ENCODE peak calls at places on chromosome 4, in ten cellular contexts. H, O, G, X, I, U, B, D, W and C are unnamed samples.

GRCh38 chr4:75511841-75512240 is 2.4 kb downstream of the RCHY1 start:
- DNase-seq in U (no peak), X (no peak), I (no peak), H (no peak), O (no peak), G (no peak), D (no peak), W (no peak), B (no peak), C (no peak)

GRCh38 chr4:123127218-123127617 is 204.8 kb upstream of the NUDT6 start:
- DNase-seq in U (no peak), O (no peak), H (no peak), B (no peak), D (no peak), G (no peak), X (no peak), W (no peak), I (no peak), C (no peak)

GRCh38 chr4:4397441-4397819 is 10.5 kb downstream of the NSG1 start:
- DNase-seq in U (no peak), O (no peak), H (no peak), G (no peak), W (no peak), I (no peak), B (no peak), X (no peak), D (no peak), C (no peak)

GRCh38 chr4:10521386-10521785 is 64.2 kb upstream of the ZNF518B start:
- DNase-seq in D (no peak), H (no peak), G (no peak), O (no peak), B (no peak), W (no peak), I (no peak), X (no peak), U (no peak), C (no peak)

GRCh38 chr4:81260443-81261102 is 45.6 kb upstream of the PRKG2 start:
- DNase-seq in O (no peak), D (no peak), I (no peak), U (no peak), X (no peak), H (no peak), W (peak; percentile 9), G (no peak), B (no peak), C (no peak)

GRCh38 chr4:41204400-41204978 is 9.9 kb downstream of the APBB2 start:
- DNase-seq in B (no peak), U (peak; percentile 44), O (peak; percentile 9), X (no peak), H (no peak), D (no peak), I (peak; percentile 52), G (peak; percentile 30), W (no peak), C (no peak)

GRCh38 chr4:8771258-8771590 is 100.4 kb downstream of the HMX1 start:
- DNase-seq in I (no peak), G (no peak), O (no peak), U (no peak), B (no peak), H (peak; percentile 56), W (no peak), X (no peak), D (no peak), C (no peak)

GRCh38 chr4:88148560-88148959 is 9.9 kb downstream of the ABCG2 start:
- DNase-seq in W (no peak), X (no peak), O (no peak), H (no peak), U (no peak), G (no peak), I (no peak), B (no peak), D (no peak), C (no peak)

GRCh38 chr4:174658246-174658645 is 136.0 kb upstream of the HPGD start:
- DNase-seq in D (no peak), I (no peak), U (no peak), X (no peak), G (no peak), W (no peak), O (no peak), B (no peak), H (no peak), C (no peak)

GRCh38 chr4:182246401-182247205 is 3.4 kb downstream of the TENM3 start:
- DNase-seq in O (no peak), G (no peak), U (no peak), I (no peak), D (no peak), B (peak; percentile 82), H (no peak), X (no peak), W (no peak), C (no peak)

GRCh38 chr4:152556814-152557213 is 20.9 kb upstream of the FBXW7 start:
- DNase-seq in H (no peak), X (no peak), W (no peak), D (no peak), O (no peak), G (no peak), B (no peak), I (no peak), U (no peak), C (no peak)
- TF ChIP-seq CTCF in H (no peak), X (no peak), W (no peak), D (no peak), O (no peak), G (no peak), B (no peak), I (no peak), U (no peak), C (no peak)

GRCh38 chr4:6782147-6782845 is at the start of gene KIAA0232:
- DNase-seq in X (peak; percentile 91), W (peak; percentile 96), O (peak; percentile 91), D (peak; percentile 97), I (peak; percentile 94), G (peak; percentile 68), B (no peak), U (peak; percentile 93), H (peak; percentile 95), C (peak; percentile 82)

GRCh38 chr4:6781561-6781960 is 966 bp upstream of the KIAA0232 start:
- DNase-seq in H (no peak), B (no peak), I (no peak), G (no peak), O (no peak), W (no peak), U (no peak), X (no peak), D (no peak), C (no peak)

GRCh38 chr4:6782846-6783110 is 251 bp downstream of the KIAA0232 start:
- DNase-seq in G (no peak), W (no peak), I (no peak), D (no peak), B (no peak), H (no peak), X (no peak), O (no peak), U (no peak), C (no peak)

GRCh38 chr4:6785572-6785925 is 3.0 kb downstream of the KIAA0232 start:
- DNase-seq in B (peak; percentile 7), O (no peak), W (no peak), I (no peak), G (no peak), H (no peak), X (no peak), D (no peak), U (no peak), C (no peak)

DNA sequence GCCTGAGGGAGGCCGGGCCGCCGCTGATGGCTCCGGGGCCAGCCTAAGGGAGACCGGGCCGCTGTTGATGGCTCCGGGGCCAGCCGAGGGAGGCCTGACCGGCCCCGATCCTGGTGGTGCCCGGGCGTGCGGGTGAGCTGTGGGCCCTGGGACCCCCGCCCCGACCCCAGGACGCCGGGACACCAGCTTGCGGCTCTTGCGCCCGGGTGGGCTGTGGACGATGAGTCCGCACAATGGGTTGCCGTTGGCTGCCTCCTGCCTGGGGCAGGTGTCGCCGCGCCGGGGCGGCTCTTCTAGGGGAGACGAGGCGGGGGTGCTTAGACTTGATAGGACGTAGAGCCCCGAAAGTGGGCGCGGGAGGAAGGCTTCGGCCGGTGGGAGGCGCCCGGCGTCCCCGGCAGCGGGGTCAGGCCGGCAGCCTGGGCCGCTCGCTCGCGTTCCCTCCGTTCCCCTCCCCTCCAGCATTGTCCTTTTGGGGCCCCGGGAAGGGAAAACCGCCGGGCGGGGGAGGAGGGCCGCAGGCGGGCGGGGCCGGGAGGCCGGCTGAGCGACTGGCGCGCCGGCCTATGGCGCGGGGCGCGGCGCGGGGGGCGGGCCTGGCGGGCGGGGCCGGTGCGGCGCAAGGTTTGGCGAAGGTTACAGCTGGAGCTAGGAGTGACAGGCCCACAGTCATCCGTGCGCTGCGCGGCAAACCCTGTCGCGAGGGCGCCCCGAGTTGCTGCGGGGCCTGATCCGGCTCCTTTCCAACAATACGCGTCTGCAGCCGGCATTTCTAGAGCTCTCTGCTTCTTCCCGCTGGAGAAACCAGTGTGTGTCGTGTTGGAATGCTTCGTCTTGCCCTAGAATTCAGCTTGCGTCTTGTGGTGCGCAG is 819 bp downstream of the KIAA0232 start:
- DNase-seq in H (peak; percentile 95), B (peak; percentile 95), D (peak; percentile 99), O (peak; percentile 78), X (peak; percentile 91), W (peak; percentile 95), G (peak; percentile 80), I (peak; percentile 93), U (peak; percentile 94), C (peak; percentile 83)
- TF ChIP-seq POLR2A in H (peak; percentile 80), B (peak; percentile 38), D (peak; percentile 85), O (peak; percentile 27), X (peak; percentile 73), W (peak; percentile 79), G (peak; percentile 58), I (no peak), U (peak; percentile 83), C (peak; percentile 54)

DNA sequence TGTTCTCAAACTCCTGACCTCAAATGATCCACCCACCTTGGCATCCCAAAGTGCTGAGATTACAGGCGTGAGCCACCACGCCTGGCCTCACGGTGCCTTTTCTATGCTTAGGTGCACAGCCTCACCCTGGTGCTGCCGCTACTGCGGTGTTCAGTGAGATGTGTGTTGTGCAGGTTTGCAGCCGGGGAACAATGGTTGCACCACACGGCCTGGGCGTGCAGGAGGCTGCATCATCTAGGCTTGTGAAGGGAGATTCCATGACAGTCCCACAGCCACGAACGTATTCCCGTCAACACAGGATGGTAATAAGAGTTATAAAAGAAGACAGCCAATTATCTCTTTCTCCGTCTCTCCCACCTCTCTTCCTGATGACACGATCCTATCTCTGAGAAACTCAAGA is 22.0 kb downstream of the CPLX1 start:
- DNase-seq in U (no peak), W (no peak), X (no peak), H (no peak), D (no peak), I (no peak), O (no peak), G (no peak), B (no peak), C (no peak)
- TF ChIP-seq EP300 in U (no peak), W (no peak), X (no peak), H (no peak), D (no peak), I (no peak), O (no peak), G (no peak), B (no peak), C (no peak)

GRCh38 chr4:110332483-110332882 is 134.1 kb upstream of the ELOVL6 start:
- DNase-seq in X (no peak), H (no peak), O (no peak), W (no peak), I (no peak), D (no peak), G (no peak), B (no peak), U (no peak), C (no peak)
- TF ChIP-seq CTCF in X (no peak), H (no peak), O (no peak), W (no peak), I (no peak), D (no peak), G (no peak), B (no peak), U (no peak), C (no peak)